ENCODE peak calls at places on chromosomes 11 and 22, in seven cellular contexts. J is kidney, W is brain microvascular endothelial cell, B is osteoblast, C is lower lobe of right lung, X is colonic mucosa, V is osteocyte. G is an unnamed sample.

GRCh38 chr11:67545280-67545679 is 22.0 kb upstream of the CABP2 start:
- DNase-seq in J (peak), W (no peak), B (peak), C (no peak), X (peak), V (no peak), G (no peak)

GRCh38 chr11:44977493-44977984 is 26.9 kb upstream of the TP53I11 start:
- DNase-seq in J (no peak), W (no peak), B (no peak), C (no peak), X (no peak), V (no peak), G (no peak)

GRCh38 chr11:69864589-69864929 is 45.3 kb upstream of the FGF3 start:
- DNase-seq in J (no peak), W (no peak), B (no peak), C (no peak), X (no peak), V (no peak), G (no peak)

GRCh38 chr11:84019576-84020194 is 733.5 kb upstream of the CCDC90B start:
- DNase-seq in J (no peak), W (peak), B (no peak), C (no peak), X (no peak), V (no peak), G (no peak)

GRCh38 chr11:70699294-70700221 is 301.2 kb downstream of the CTTN start:
- DNase-seq in J (peak), W (no peak), B (peak), C (no peak), X (no peak), V (no peak), G (no peak)

GRCh38 chr11:75602916-75603315 is 40.9 kb downstream of the SERPINH1 start:
- DNase-seq in J (no peak), W (peak), B (peak), C (no peak), X (no peak), V (no peak), G (no peak)

GRCh38 chr22:28938286-28938833 is 55.0 kb downstream of the ZNRF3 start:
- DNase-seq in J (no peak), W (no peak), B (no peak), C (no peak), X (no peak), V (no peak), G (no peak)

GRCh38 chr11:118219244-118219643 is 5.6 kb downstream of the JAML start:
- DNase-seq in J (no peak), W (no peak), B (no peak), C (no peak), X (no peak), V (no peak), G (no peak)

GRCh38 chr11:16082532-16083055 is 273.8 kb downstream of the SOX6 start:
- DNase-seq in J (no peak), W (no peak), B (no peak), C (no peak), X (no peak), V (no peak), G (no peak)

GRCh38 chr11:132099692-132100091 is 729.3 kb downstream of the NTM start:
- DNase-seq in J (no peak), W (no peak), B (no peak), C (peak), X (no peak), V (no peak), G (no peak)

GRCh38 chr11:60872952-60873524 is 5.7 kb downstream of the ZP1 start:
- DNase-seq in J (no peak), W (peak), B (peak), C (peak), X (no peak), V (no peak), G (no peak)

GRCh38 chr11:2258501-2259465 is 11.6 kb downstream of the ASCL2 start:
- DNase-seq in J (no peak), W (no peak), B (peak), C (no peak), X (peak), V (peak), G (no peak)

GRCh38 chr11:5674391-5674790 is 10.5 kb downstream of the TRIM5 start:
- DNase-seq in J (no peak), W (no peak), B (no peak), C (no peak), X (no peak), V (no peak), G (no peak)

GRCh38 chr11:114074546-114075342 is 15.2 kb downstream of the ZBTB16 start:
- DNase-seq in J (no peak), W (no peak), B (no peak), C (no peak), X (no peak), V (no peak), G (no peak)

GRCh38 chr11:114076974-114077373 is 17.5 kb downstream of the ZBTB16 start:
- DNase-seq in J (no peak), W (no peak), B (no peak), C (no peak), X (no peak), V (no peak), G (no peak)

GRCh38 chr11:114075891-114076441 is 16.5 kb downstream of the ZBTB16 start:
- DNase-seq in J (no peak), W (peak), B (peak), C (no peak), X (no peak), V (no peak), G (peak)

GRCh38 chr11:114073506-114074381 is 14.2 kb downstream of the ZBTB16 start:
- DNase-seq in J (no peak), W (no peak), B (no peak), C (no peak), X (no peak), V (no peak), G (no peak)

GRCh38 chr11:114075343-114075610 is 15.8 kb downstream of the ZBTB16 start:
- DNase-seq in J (no peak), W (no peak), B (no peak), C (no peak), X (no peak), V (no peak), G (no peak)
- TF ChIP-seq CTCF in J (no peak), W (no peak), B (no peak), C (no peak), X (no peak), V (no peak), G (no peak)

DNA sequence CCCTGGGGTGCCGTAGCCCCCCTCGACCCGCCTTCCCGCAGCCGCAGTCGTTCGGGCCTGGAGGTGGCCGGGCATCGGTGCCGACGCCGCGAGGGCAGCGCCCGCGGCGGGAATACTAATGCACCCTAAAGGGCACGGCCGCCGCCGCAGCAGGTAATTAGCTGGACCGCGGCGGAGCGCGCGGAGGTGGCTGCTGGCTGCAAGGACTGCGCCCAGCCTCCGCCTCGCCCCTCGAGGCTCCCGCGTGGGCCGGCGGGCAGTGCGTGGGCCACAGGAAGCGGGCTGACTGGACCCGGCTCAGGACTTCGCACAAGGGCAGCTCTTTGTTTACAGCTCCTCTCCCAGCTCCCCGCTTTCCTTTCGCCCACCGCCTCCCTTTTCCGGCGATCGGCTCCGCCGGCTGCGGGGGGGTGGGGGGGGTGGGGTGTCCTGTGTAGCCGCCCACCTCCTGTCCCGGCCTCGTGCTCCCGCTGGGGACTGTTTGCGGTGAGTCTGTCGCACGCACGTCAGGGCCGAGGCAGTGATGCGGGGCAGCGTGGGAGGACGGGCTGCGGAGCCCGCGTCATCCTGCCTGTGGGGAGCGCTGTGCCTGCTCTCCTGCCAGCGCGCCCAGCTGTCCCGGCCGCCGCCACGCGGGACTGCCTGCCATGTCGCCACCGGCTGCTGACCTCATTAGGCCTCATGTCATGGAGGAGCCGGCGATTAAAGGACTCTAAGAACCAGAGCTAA is 53.2 kb downstream of the GRIK4 start:
- DNase-seq in J (peak), W (peak), B (peak), C (peak), X (no peak), V (no peak), G (no peak)
- TF ChIP-seq CTCF in J (no peak), W (peak), B (peak), C (peak), X (no peak), V (no peak), G (peak)

DNA sequence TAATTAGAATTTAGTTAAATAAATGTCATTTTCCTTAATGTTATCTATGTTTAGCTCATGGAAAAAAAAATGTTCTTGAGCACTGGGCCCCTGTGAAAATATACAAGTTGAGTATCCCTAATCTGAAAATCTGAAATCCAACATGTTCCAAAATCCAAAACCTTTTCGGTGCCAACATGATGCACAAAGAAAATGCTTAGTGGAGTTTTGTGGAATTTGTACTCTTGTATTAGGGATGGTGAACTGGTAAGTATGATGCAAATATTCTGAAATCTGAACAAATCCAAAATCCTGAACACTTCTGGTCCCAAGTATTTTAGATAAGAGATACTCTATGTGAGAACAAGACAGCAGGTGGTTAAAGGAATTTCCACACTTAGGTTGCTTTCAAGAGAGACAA is 44.5 kb downstream of the TCP11L1 start:
- DNase-seq in J (no peak), W (no peak), B (no peak), C (no peak), X (no peak), V (no peak), G (no peak)
- TF ChIP-seq CTCF in J (no peak), W (no peak), B (no peak), C (no peak), X (no peak), V (no peak), G (no peak)

DNA sequence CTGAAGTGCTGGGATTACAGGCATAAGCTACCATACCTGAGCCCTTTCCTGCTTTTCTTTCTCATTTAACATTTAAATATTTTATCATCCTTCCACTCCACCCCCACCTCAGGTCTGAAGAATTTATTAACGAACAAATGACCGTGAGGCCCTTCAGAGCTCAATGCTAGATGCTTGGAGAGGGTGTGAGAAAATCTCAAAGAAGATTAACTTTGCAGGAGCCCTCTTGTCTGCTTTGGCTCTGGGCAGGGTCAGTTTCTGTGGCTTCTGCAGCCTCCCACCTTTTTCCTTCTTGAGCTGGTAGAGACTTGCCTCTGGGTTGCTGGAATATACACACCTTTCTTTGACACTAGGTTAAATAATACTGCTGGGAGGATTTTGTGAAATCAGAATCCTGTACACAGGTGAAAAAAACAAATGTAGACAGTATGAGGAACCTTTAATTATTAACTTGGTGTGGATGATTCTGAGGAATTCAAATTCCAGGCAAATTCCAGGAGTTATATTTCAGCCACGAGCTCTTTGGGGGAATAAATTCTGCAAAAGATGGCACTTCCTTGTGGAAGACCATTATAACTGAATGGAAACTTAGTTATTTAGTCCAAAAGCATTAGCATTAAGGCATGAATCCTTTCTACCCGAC is 3.4 kb upstream of the ZBTB44 start:
- DNase-seq in J (no peak), W (no peak), B (no peak), C (no peak), X (no peak), V (no peak), G (no peak)
- TF ChIP-seq CTCF in J (no peak), W (no peak), B (no peak), C (no peak), X (no peak), V (no peak), G (no peak)